ENCODE peak calls at places on chromosomes 11 and 22, in seven cellular contexts. X is stimulated activated CD4-positive, alpha-beta T cell treated with anti-CD3 and anti-CD28 coated beads, Interleukin-12 subunit alpha, Interleukin-12 subunit beta, amount 100 ng/mL, for 4 hours; R is PC-9; I is amniotic epithelial cell; S is smooth muscle cell of the brain vasculature; T is LHCN-M2; M is mammary epithelial cell. E is an unnamed sample.
A peak's percentile ranks its signal among the peaks of the same experiment; 100 is the strongest.

GRCh38 chr11:65796726-65797601 is 10.1 kb downstream of the OVOL1 start:
- DNase-seq in X (no peak), R (no peak), I (no peak), S (no peak), T (no peak), M (no peak), E (no peak)

GRCh38 chr22:46105494-46106278 is 44.6 kb upstream of the PPARA start:
- DNase-seq in X (no peak), R (no peak), I (peak; percentile 98), S (no peak), T (peak; percentile 88), M (peak; percentile 96), E (no peak)

GRCh38 chr22:40654522-40655167 is 18.1 kb upstream of the MRTFA start:
- DNase-seq in X (no peak), R (peak; percentile 33), I (peak; percentile 58), S (no peak), T (peak; percentile 87), M (peak; percentile 62), E (no peak)

GRCh38 chr22:30219049-30219448 is 27.5 kb downstream of the LIF start:
- DNase-seq in X (no peak), R (no peak), I (no peak), S (no peak), T (no peak), M (no peak), E (no peak)

GRCh38 chr11:747176-748006 is at the start of gene TALDO1:
- DNase-seq in X (peak; percentile 87), R (peak; percentile 65), I (peak; percentile 69), S (peak; percentile 40), T (peak; percentile 76), M (peak; percentile 86), E (peak; percentile 76)

GRCh38 chr22:38135133-38135706 is 24.7 kb upstream of the BAIAP2L2 start:
- DNase-seq in X (no peak), R (peak; percentile 96), I (peak; percentile 75), S (no peak), T (peak; percentile 79), M (peak; percentile 94), E (no peak)

GRCh38 chr11:33891714-33892327 is at the start of gene LMO2:
- DNase-seq in X (no peak), R (no peak), I (peak; percentile 15), S (no peak), T (no peak), M (no peak), E (no peak)

GRCh38 chr11:61489833-61490585 is 18.5 kb upstream of the LRRC10B start:
- DNase-seq in X (no peak), R (no peak), I (peak; percentile 71), S (no peak), T (no peak), M (no peak), E (no peak)

GRCh38 chr11:2186669-2187266 is 15.2 kb upstream of the TH start:
- DNase-seq in X (peak; percentile 47), R (no peak), I (peak; percentile 15), S (no peak), T (peak; percentile 21), M (no peak), E (no peak)

GRCh38 chr11:9460322-9461067 is at the start of gene ZNF143:
- DNase-seq in X (peak; percentile 100), R (peak; percentile 97), I (peak; percentile 100), S (peak; percentile 100), T (peak; percentile 100), M (peak; percentile 100), E (peak; percentile 98)

E was measured in substantia nigra.